ENCODE peak calls at places on chromosomes 3 and 15, in nine cellular contexts. H is brain microvascular endothelial cell, O is left lung, D is pancreas, A is adrenal gland, R is transverse colon, J is mucosa of descending colon, F is fibroblast of the aortic adventitia, U is ascending aorta. Q is an unnamed sample.

GRCh38 chr3:13007251-13007941 is 65.8 kb downstream of the IQSEC1 start:
- DNase-seq in H (no peak), O (no peak), D (no peak), A (no peak), R (no peak), J (no peak), F (no peak), U (no peak), Q (no peak)

GRCh38 chr15:95176794-95177577 is 945.6 kb downstream of the MCTP2 start:
- DNase-seq in H (no peak), O (no peak), D (no peak), A (no peak), R (no peak), J (no peak), F (no peak), U (no peak), Q (no peak)

GRCh38 chr15:33278816-33279612 is 31.8 kb upstream of the RYR3 start:
- DNase-seq in H (peak; percentile 96), O (no peak), D (no peak), A (peak; percentile 48), R (no peak), J (no peak), F (peak; percentile 64), U (no peak), Q (peak; percentile 94)

GRCh38 chr15:47283231-47283630 is 434.1 kb upstream of the SEMA6D start:
- DNase-seq in H (no peak), O (no peak), D (no peak), A (no peak), R (no peak), J (no peak), F (no peak), U (no peak), Q (no peak)

GRCh38 chr3:100880072-100880471 is 113.1 kb downstream of the ABI3BP start:
- DNase-seq in H (no peak), O (no peak), D (no peak), A (no peak), R (no peak), J (no peak), F (peak; percentile 46), U (no peak), Q (no peak)

GRCh38 chr3:72397586-72397985 is 450.7 kb downstream of the SHQ1 start:
- DNase-seq in H (no peak), O (no peak), D (no peak), A (no peak), R (no peak), J (no peak), F (no peak), U (no peak), Q (no peak)

GRCh38 chr3:180633722-180634121 is 31.8 kb downstream of the TTC14 start:
- DNase-seq in H (no peak), O (no peak), D (no peak), A (no peak), R (no peak), J (no peak), F (no peak), U (no peak), Q (no peak)

GRCh38 chr3:109973733-109974132 is 636.4 kb upstream of the DPPA4 start:
- DNase-seq in H (peak; percentile 5), O (no peak), D (no peak), A (no peak), R (no peak), J (no peak), F (peak; percentile 11), U (no peak), Q (peak; percentile 39)

GRCh38 chr15:82916161-82916952 is 36.2 kb downstream of the HOMER2 start:
- DNase-seq in H (no peak), O (no peak), D (no peak), A (peak; percentile 17), R (no peak), J (no peak), F (no peak), U (no peak), Q (no peak)

GRCh38 chr3:132623646-132624045 is 26.6 kb downstream of the ACKR4 start:
- DNase-seq in H (no peak), O (no peak), D (no peak), A (no peak), R (no peak), J (no peak), F (no peak), U (no peak), Q (no peak)

GRCh38 chr3:31356941-31357340 is 175.8 kb upstream of the STT3B start:
- DNase-seq in H (no peak), O (peak; percentile 70), D (no peak), A (peak; percentile 51), R (no peak), J (peak; percentile 40), F (peak; percentile 35), U (no peak), Q (peak; percentile 49)

GRCh38 chr15:53588773-53589172 is 170.7 kb downstream of the WDR72 start:
- DNase-seq in H (peak; percentile 96), O (no peak), D (no peak), A (no peak), R (no peak), J (no peak), F (peak; percentile 0), U (no peak), Q (peak; percentile 40)

GRCh38 chr3:132984181-132984580 is 54.0 kb upstream of the TMEM108 start:
- DNase-seq in H (no peak), O (no peak), D (no peak), A (no peak), R (no peak), J (no peak), F (no peak), U (no peak), Q (no peak)

GRCh38 chr3:115922681-115923347 is 299.5 kb downstream of the GAP43 start:
- DNase-seq in H (peak; percentile 69), O (no peak), D (no peak), A (peak; percentile 4), R (no peak), J (no peak), F (peak; percentile 60), U (no peak), Q (peak; percentile 79)

GRCh38 chr15:55183679-55184078 is 13.1 kb downstream of the RSL24D1 start:
- DNase-seq in H (no peak), O (no peak), D (no peak), A (no peak), R (no peak), J (no peak), F (no peak), U (no peak), Q (no peak)

GRCh38 chr3:196772897-196773296 is 33.2 kb downstream of the PAK2 start:
- DNase-seq in H (no peak), O (no peak), D (no peak), A (no peak), R (no peak), J (no peak), F (no peak), U (no peak), Q (no peak)

GRCh38 chr15:62653122-62653521 is 389.4 kb upstream of the TPM1 start:
- DNase-seq in H (no peak), O (no peak), D (no peak), A (no peak), R (no peak), J (no peak), F (no peak), U (no peak), Q (no peak)

GRCh38 chr15:62649793-62650420 is 392.6 kb upstream of the TPM1 start:
- DNase-seq in H (peak; percentile 41), O (no peak), D (no peak), A (peak; percentile 60), R (no peak), J (no peak), F (peak; percentile 44), U (no peak), Q (peak; percentile 41)

GRCh38 chr15:62647195-62647865 is 395.2 kb upstream of the TPM1 start:
- DNase-seq in H (peak; percentile 74), O (no peak), D (no peak), A (peak; percentile 86), R (peak; percentile 70), J (no peak), F (peak; percentile 63), U (no peak), Q (peak; percentile 24)

GRCh38 chr15:62644874-62645755 is 397.4 kb upstream of the TPM1 start:
- DNase-seq in H (no peak), O (no peak), D (no peak), A (no peak), R (no peak), J (no peak), F (no peak), U (no peak), Q (no peak)

GRCh38 chr15:62648954-62649353 is 393.6 kb upstream of the TPM1 start:
- DNase-seq in H (no peak), O (no peak), D (no peak), A (no peak), R (no peak), J (no peak), F (peak; percentile 32), U (no peak), Q (peak; percentile 36)
- TF ChIP-seq CTCF in H (peak; percentile 45), O (peak; percentile 32), D (no peak), A (no peak), R (no peak), J (no peak), F (peak; percentile 24), U (peak; percentile 58), Q (peak; percentile 58)

GRCh38 chr3:190076138-190076537 is 44.6 kb downstream of the P3H2 start:
- DNase-seq in H (no peak), O (no peak), D (no peak), A (peak; percentile 43), R (no peak), J (no peak), F (peak; percentile 81), U (no peak), Q (no peak)
- H3K4me3 ChIP-seq in H (no peak overlapping the region), O (no peak overlapping the region), D (no peak overlapping the region), A (no peak overlapping the region), R (no peak overlapping the region), J (no peak overlapping the region), F (no peak overlapping the region), U (no peak overlapping the region), Q (no peak overlapping the region)

GRCh38 chr15:90974216-90974615 is 19.5 kb downstream of the RCCD1 start:
- DNase-seq in H (no peak), O (no peak), D (no peak), A (no peak), R (no peak), J (no peak), F (no peak), U (no peak), Q (no peak)
- TF ChIP-seq CTCF in H (no peak), O (no peak), D (no peak), A (no peak), R (no peak), J (no peak), F (no peak), U (no peak), Q (no peak)

DNA sequence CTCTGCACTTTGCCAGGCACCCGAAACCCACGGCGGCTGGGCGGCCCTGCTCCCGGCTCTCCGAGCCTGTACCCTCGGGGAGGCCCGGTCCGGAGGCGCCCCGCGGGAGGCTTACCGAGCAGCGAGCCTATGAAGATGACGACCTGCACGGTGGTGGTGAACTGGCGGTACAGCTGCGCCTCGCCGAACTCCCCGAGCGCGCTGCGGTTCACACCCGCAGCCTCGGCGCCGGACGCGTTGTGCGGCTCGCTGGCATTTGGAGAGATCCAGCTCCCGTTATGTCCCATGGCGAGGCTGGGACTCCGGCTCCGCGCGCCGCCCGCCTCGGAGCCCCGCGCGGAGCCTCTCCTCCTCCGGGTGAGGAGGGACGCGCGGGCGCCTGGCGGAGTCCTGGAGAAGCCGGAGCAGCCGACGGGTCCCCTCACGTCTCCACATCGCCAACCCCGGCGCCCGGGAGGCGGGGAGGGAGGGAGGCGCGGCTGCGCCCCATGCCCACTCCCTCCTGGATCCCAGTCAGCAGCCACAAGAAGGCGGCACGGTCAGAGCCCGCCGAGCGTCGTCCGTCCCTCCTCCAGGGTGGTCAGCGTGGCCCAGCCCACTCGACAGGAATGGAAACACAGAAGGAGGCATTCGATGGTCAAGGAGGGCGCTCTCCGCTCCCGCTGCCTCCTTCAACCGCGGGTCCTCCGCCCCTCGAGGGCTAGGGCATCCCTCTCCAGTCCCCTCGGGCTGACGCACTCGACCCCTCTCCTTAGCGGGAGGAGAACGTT is at the start of gene GPR176:
- DNase-seq in H (peak; percentile 43), O (peak; percentile 86), D (peak; percentile 71), A (no peak), R (peak; percentile 22), J (peak; percentile 57), F (peak; percentile 87), U (peak; percentile 13), Q (peak; percentile 71)
- H3K4me3 ChIP-seq in H (peak within 1 kb of the TSS; percentile 86), O (peak within 1 kb of the TSS; percentile 75), D (peak within 1 kb of the TSS; percentile 65), A (peak within 1 kb of the TSS; percentile 69), R (peak within 1 kb of the TSS; percentile 64), J (peak within 1 kb of the TSS; percentile 27), F (peak within 1 kb of the TSS; percentile 92), U (peak within 1 kb of the TSS; percentile 88), Q (peak within 1 kb of the TSS; percentile 79)

Q was measured in choroid plexus epithelial cell.